ENCODE peak calls at places on chromosomes 7 and 10, in four cellular contexts. One of them, this sample, is unnamed.

GRCh38 chr7:71865169-71865568 is 547.0 kb downstream of the CALN1 start:
- DNase-seq in lung: no peak
- DNase-seq in endothelial cell of umbilical vein: no peak
- DNase-seq in astrocyte: no peak
- DNase-seq in this sample: no peak

GRCh38 chr10:131874991-131875451 is 25.8 kb upstream of the PPP2R2D start:
- DNase-seq in astrocyte: peak; percentile 49
- DNase-seq in lung: peak; percentile 70
- DNase-seq in endothelial cell of umbilical vein: peak; percentile 74
- DNase-seq in this sample: peak; percentile 78

GRCh38 chr7:118328505-118329211 is 104.2 kb downstream of the ANKRD7 start:
- DNase-seq in lung: no peak
- DNase-seq in astrocyte: no peak
- DNase-seq in endothelial cell of umbilical vein: no peak
- DNase-seq in this sample: no peak

GRCh38 chr7:100211342-100211780 is 8.4 kb upstream of the PVRIG start:
- DNase-seq in lung: no peak
- DNase-seq in endothelial cell of umbilical vein: no peak
- DNase-seq in astrocyte: no peak
- DNase-seq in this sample: no peak

GRCh38 chr7:123468303-123468702 is 66.1 kb downstream of the IQUB start:
- DNase-seq in endothelial cell of umbilical vein: no peak
- DNase-seq in astrocyte: no peak
- DNase-seq in lung: no peak
- DNase-seq in this sample: no peak

GRCh38 chr7:134461921-134462320 is 3.0 kb upstream of the AKR1B1 start:
- DNase-seq in lung: no peak
- DNase-seq in astrocyte: no peak
- DNase-seq in endothelial cell of umbilical vein: no peak
- DNase-seq in this sample: no peak

GRCh38 chr7:115363916-115364315 is 442.0 kb downstream of the MDFIC start:
- DNase-seq in lung: no peak
- DNase-seq in endothelial cell of umbilical vein: no peak
- DNase-seq in astrocyte: no peak
- DNase-seq in this sample: no peak

GRCh38 chr7:142632291-142633134 is 116.8 kb upstream of the PRSS1 start:
- DNase-seq in endothelial cell of umbilical vein: peak; percentile 74
- DNase-seq in lung: peak; percentile 52
- DNase-seq in astrocyte: peak; percentile 26
- DNase-seq in this sample: peak; percentile 69

GRCh38 chr7:133773601-133774000 is 353.5 kb upstream of the LRGUK start:
- DNase-seq in lung: no peak
- DNase-seq in astrocyte: no peak
- DNase-seq in endothelial cell of umbilical vein: no peak
- DNase-seq in this sample: no peak

GRCh38 chr7:108146070-108146842 is 16.1 kb upstream of the LAMB4 start:
- DNase-seq in lung: peak; percentile 62
- DNase-seq in astrocyte: peak; percentile 61
- DNase-seq in endothelial cell of umbilical vein: peak; percentile 80
- DNase-seq in this sample: peak; percentile 72

GRCh38 chr10:86651021-86651471 is 3.3 kb upstream of the OPN4 start:
- DNase-seq in astrocyte: no peak
- DNase-seq in endothelial cell of umbilical vein: no peak
- DNase-seq in lung: no peak
- DNase-seq in this sample: no peak

GRCh38 chr10:49539320-49539885 is 482 bp upstream of the ERCC6 start:
- DNase-seq in astrocyte: peak; percentile 41
- DNase-seq in endothelial cell of umbilical vein: peak; percentile 85
- DNase-seq in lung: peak; percentile 41
- DNase-seq in this sample: peak; percentile 63

GRCh38 chr10:91190876-91191580 is 29.4 kb upstream of the PCGF5 start:
- DNase-seq in endothelial cell of umbilical vein: no peak
- DNase-seq in lung: no peak
- DNase-seq in astrocyte: peak; percentile 48
- DNase-seq in this sample: peak; percentile 44

GRCh38 chr7:151759591-151760042 is 117.3 kb downstream of the PRKAG2 start:
- DNase-seq in astrocyte: peak; percentile 34
- DNase-seq in lung: peak; percentile 64
- DNase-seq in endothelial cell of umbilical vein: peak; percentile 60
- DNase-seq in this sample: peak; percentile 49

GRCh38 chr10:90591629-90592028 is 266.2 kb downstream of the HTR7 start:
- DNase-seq in astrocyte: no peak
- DNase-seq in lung: no peak
- DNase-seq in endothelial cell of umbilical vein: no peak
- DNase-seq in this sample: no peak

GRCh38 chr10:5625992-5626777 is 40.2 kb downstream of the ASB13 start:
- DNase-seq in lung: no peak
- DNase-seq in endothelial cell of umbilical vein: no peak
- DNase-seq in astrocyte: no peak
- DNase-seq in this sample: no peak

GRCh38 chr10:35495521-35496238 is 109.5 kb upstream of the GJD4 start:
- DNase-seq in lung: no peak
- DNase-seq in endothelial cell of umbilical vein: peak; percentile 34
- DNase-seq in astrocyte: no peak
- DNase-seq in this sample: no peak

GRCh38 chr7:127598318-127598717 is 4.8 kb downstream of the FSCN3 start:
- DNase-seq in lung: no peak
- DNase-seq in astrocyte: no peak
- DNase-seq in endothelial cell of umbilical vein: no peak
- DNase-seq in this sample: no peak

GRCh38 chr7:129146237-129146979 is 1.9 kb downstream of the TSPAN33 start:
- DNase-seq in astrocyte: no peak
- DNase-seq in endothelial cell of umbilical vein: no peak
- DNase-seq in lung: no peak
- DNase-seq in this sample: no peak

GRCh38 chr7:50210706-50211115 is 93.8 kb upstream of the IKZF1 start:
- DNase-seq in astrocyte: no peak
- DNase-seq in lung: no peak
- DNase-seq in endothelial cell of umbilical vein: no peak
- DNase-seq in this sample: no peak

GRCh38 chr7:106768324-106768751 is 96.7 kb upstream of the PIK3CG start:
- DNase-seq in endothelial cell of umbilical vein: no peak
- DNase-seq in lung: no peak
- DNase-seq in astrocyte: peak; percentile 32
- DNase-seq in this sample: no peak
- TF ChIP-seq CTCF in endothelial cell of umbilical vein: no peak
- TF ChIP-seq CTCF in lung: no peak
- TF ChIP-seq CTCF in astrocyte: no peak
- TF ChIP-seq CTCF in this sample: no peak

DNA sequence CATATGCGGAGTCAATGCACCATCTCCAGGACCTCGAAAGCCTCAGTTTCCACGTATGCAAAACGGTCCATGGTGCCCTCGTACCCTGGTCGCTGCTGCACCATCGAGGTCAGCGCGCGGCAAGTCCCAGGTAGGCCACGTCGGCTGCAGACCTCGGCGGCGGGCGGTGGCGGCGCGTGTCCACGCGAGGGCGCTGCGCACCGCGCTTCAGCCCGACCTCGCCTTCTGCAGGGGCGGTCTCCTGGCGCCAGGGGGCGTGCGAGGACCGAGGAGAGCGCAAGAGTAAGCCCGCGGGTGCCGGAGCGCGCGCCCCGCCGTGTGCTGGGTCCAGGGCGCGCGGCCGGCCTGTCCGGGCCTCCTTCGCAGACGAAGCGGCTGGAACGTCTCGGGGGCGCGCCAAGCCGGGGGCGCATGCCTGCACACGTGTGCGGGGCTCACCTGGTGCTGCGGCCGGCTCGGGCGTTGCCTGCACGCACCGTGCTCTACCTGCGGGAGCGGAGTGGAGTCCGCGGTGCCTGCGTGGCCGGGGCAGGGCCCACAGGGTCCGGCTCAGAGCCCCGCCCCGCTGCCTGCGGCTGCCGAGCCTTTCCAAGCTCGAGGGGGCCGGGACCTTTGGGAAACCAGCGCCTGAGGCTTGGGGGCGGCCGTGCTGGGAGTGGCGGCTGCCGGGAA is 54.0 kb downstream of the GLRX3 start:
- DNase-seq in astrocyte: peak; percentile 69
- DNase-seq in endothelial cell of umbilical vein: peak; percentile 89
- DNase-seq in lung: peak; percentile 90
- DNase-seq in this sample: peak; percentile 69
- TF ChIP-seq CTCF in astrocyte: peak; percentile 55
- TF ChIP-seq CTCF in endothelial cell of umbilical vein: peak; percentile 99
- TF ChIP-seq CTCF in lung: peak; percentile 100
- TF ChIP-seq CTCF in this sample: peak; percentile 75

GRCh38 chr7:42691030-42691639 is 220.7 kb downstream of the C7orf25 start:
- DNase-seq in lung: no peak
- DNase-seq in endothelial cell of umbilical vein: peak; percentile 32
- DNase-seq in astrocyte: peak; percentile 31
- DNase-seq in this sample: peak; percentile 55
- TF ChIP-seq CTCF in lung: peak; percentile 27
- TF ChIP-seq CTCF in endothelial cell of umbilical vein: peak; percentile 25
- TF ChIP-seq CTCF in astrocyte: peak; percentile 71
- TF ChIP-seq CTCF in this sample: peak; percentile 80

DNA sequence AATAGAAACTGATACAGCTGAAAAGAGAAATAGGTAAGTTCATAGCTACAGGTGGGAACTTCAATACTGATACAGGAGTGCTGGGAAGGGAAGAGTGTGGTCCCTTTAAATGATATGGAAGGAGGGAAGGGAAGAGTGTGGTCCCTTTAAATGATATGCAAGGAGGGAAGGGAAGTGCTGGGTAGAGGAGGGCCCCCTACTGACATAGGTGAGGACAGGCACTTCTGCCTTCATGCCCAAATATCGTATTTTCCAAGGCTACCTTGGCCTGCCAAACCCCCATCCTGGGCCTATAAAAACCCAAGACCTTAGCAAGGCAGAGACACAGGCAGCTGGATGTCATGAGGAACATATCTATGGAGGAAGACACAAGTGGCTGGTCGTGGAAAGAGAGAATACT is 92.3 kb downstream of the MAGI2 start:
- DNase-seq in lung: no peak
- DNase-seq in endothelial cell of umbilical vein: no peak
- DNase-seq in astrocyte: no peak
- DNase-seq in this sample: no peak
- TF ChIP-seq CTCF in lung: no peak
- TF ChIP-seq CTCF in endothelial cell of umbilical vein: no peak
- TF ChIP-seq CTCF in astrocyte: no peak
- TF ChIP-seq CTCF in this sample: peak; percentile 17

DNA sequence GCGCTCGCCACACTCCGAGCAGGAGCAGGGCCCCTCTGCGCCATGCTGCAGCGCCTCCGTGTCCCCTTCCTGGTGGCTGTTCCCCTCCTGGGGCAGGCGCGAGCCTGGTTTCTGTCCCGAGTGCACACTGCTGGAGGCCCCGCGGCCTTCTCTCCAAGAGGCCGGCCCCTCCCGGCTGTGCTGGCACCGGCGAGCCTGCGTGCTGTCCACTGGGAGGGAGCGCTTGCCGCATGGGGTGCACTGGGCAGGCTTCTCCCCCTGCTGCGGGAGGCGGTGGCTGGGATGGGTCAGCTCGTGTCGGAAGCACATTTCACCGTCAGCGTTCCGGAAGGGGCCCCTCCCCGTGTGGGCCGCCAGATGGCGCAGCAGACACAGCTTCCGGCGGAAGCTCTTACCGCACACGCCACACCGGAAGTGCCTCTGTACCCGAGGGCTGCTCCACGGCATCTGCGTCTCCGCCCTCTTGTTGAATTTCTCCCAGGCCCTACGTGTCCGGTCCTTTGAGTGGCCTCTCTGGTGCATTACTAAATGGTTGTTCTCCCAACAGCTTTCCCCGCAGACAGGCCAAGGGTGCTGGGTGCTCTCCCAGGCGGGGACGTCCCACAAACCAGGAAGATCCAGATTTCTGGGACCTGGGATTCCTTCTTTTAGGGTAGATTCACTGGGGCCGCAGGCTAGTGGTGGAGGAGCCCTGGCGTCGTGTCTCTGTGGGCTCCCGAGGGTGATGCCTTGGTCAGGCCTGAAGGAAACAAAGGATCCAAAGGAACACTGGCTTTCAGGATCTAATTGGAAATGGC is 18.7 kb downstream of the ZNF786 start:
- DNase-seq in lung: peak; percentile 31
- DNase-seq in astrocyte: no peak
- DNase-seq in endothelial cell of umbilical vein: no peak
- DNase-seq in this sample: no peak
- TF ChIP-seq CTCF in lung: no peak
- TF ChIP-seq CTCF in astrocyte: peak; percentile 5
- TF ChIP-seq CTCF in endothelial cell of umbilical vein: peak; percentile 40
- TF ChIP-seq CTCF in this sample: peak; percentile 34

GRCh38 chr10:119006451-119007210 is 22.9 kb upstream of the NANOS1 start:
- DNase-seq in endothelial cell of umbilical vein: peak; percentile 42
- DNase-seq in astrocyte: peak; percentile 99
- DNase-seq in lung: peak; percentile 62
- DNase-seq in this sample: peak; percentile 99
- TF ChIP-seq CTCF in endothelial cell of umbilical vein: no peak
- TF ChIP-seq CTCF in astrocyte: peak; percentile 10
- TF ChIP-seq CTCF in lung: no peak
- TF ChIP-seq CTCF in this sample: peak; percentile 36

GRCh38 chr7:144063710-144064109 is 5.9 kb upstream of the OR2A25 start:
- DNase-seq in lung: no peak
- DNase-seq in astrocyte: no peak
- DNase-seq in endothelial cell of umbilical vein: no peak
- DNase-seq in this sample: no peak
- TF ChIP-seq CTCF in lung: no peak
- TF ChIP-seq CTCF in astrocyte: no peak
- TF ChIP-seq CTCF in endothelial cell of umbilical vein: peak; percentile 17
- TF ChIP-seq CTCF in this sample: peak; percentile 54

GRCh38 chr10:75399461-75400162 is 2.0 kb downstream of the ZNF503 start:
- DNase-seq in endothelial cell of umbilical vein: peak; percentile 75
- DNase-seq in astrocyte: peak; percentile 58
- DNase-seq in lung: peak; percentile 84
- DNase-seq in this sample: peak; percentile 65
- TF ChIP-seq CTCF in endothelial cell of umbilical vein: peak; percentile 21
- TF ChIP-seq CTCF in astrocyte: no peak
- TF ChIP-seq CTCF in lung: no peak
- TF ChIP-seq CTCF in this sample: peak; percentile 67